ENCODE peak calls at places on chromosomes 7 and 10, in nine cellular contexts. C is body of pancreas; Z is pancreas; D is CD8-positive, alpha-beta memory T cell; W is astrocyte; K is HCT116; B is CD8-positive, alpha-beta T cell; R is adrenal gland; E is fibroblast of lung. F is an unnamed sample.

GRCh38 chr7:7499892-7500291 is 35.8 kb downstream of the COL28A1 start:
- DNase-seq in B (no peak), D (no peak), C (no peak), W (no peak), Z (no peak), E (no peak), K (no peak), R (no peak), F (no peak)

GRCh38 chr10:11499425-11500071 is 111.9 kb downstream of the USP6NL start:
- DNase-seq in E (no peak), B (no peak), D (no peak), C (no peak), K (no peak), Z (no peak), R (no peak), W (no peak), F (no peak)

GRCh38 chr10:77643795-77644468 is 6.3 kb upstream of the KCNMA1 start:
- DNase-seq in D (no peak), C (peak; percentile 28), W (peak; percentile 37), R (peak; percentile 63), Z (no peak), E (peak; percentile 79), K (peak; percentile 49), B (peak; percentile 25), F (peak; percentile 39)

GRCh38 chr10:123147635-123148413 is at the start of gene HMX2:
- DNase-seq in Z (no peak), K (no peak), D (no peak), C (no peak), W (no peak), E (no peak), B (no peak), R (no peak), F (no peak)

GRCh38 chr7:129664029-129665012 is 52.8 kb downstream of the NRF1 start:
- DNase-seq in C (no peak), B (no peak), Z (no peak), E (peak; percentile 84), W (peak; percentile 57), K (peak; percentile 45), R (no peak), D (no peak), F (no peak)

GRCh38 chr10:104327745-104328635 is 10.3 kb downstream of the ITPRIP start:
- DNase-seq in R (peak; percentile 68), B (no peak), D (peak; percentile 46), W (peak; percentile 87), E (peak; percentile 78), K (no peak), Z (peak; percentile 51), C (peak; percentile 52), F (no peak)

GRCh38 chr7:98254951-98255610 is 3.0 kb upstream of the TECPR1 start:
- DNase-seq in K (no peak), Z (no peak), W (no peak), C (no peak), E (no peak), B (no peak), R (no peak), D (no peak), F (no peak)

GRCh38 chr7:148620749-148621372 is 30.3 kb downstream of the C7orf33 start:
- DNase-seq in C (no peak), W (no peak), Z (no peak), D (no peak), R (peak; percentile 36), B (no peak), E (no peak), K (peak; percentile 3), F (no peak)

GRCh38 chr10:44859546-44860285 is 51.4 kb upstream of the TMEM72 start:
- DNase-seq in R (no peak), D (no peak), W (no peak), E (no peak), Z (no peak), B (no peak), C (no peak), K (no peak), F (no peak)

GRCh38 chr10:75335191-75335590 is 66.4 kb downstream of the ZNF503 start:
- DNase-seq in Z (no peak), K (no peak), C (no peak), W (no peak), R (no peak), D (no peak), B (no peak), E (peak; percentile 31), F (no peak)

GRCh38 chr7:129053938-129054437 is 923 bp downstream of the TNPO3 start:
- DNase-seq in K (no peak), W (peak; percentile 18), B (no peak), D (no peak), Z (no peak), C (no peak), E (peak; percentile 33), R (no peak), F (no peak)

GRCh38 chr7:157906583-157906982 is 569.8 kb downstream of the DNAJB6 start:
- DNase-seq in B (no peak), E (no peak), K (no peak), D (no peak), Z (no peak), W (no peak), R (no peak), C (no peak), F (no peak)

GRCh38 chr10:81116201-81116600 is 578.5 kb downstream of the SH2D4B start:
- DNase-seq in W (no peak), E (no peak), B (no peak), R (no peak), D (no peak), C (no peak), K (no peak), Z (no peak), F (no peak)

GRCh38 chr7:143331179-143331825 is 15.4 kb downstream of the CLCN1 start:
- DNase-seq in W (peak; percentile 86), C (no peak), B (no peak), Z (no peak), D (no peak), K (no peak), E (peak; percentile 97), R (no peak), F (no peak)

GRCh38 chr7:155424301-155425010 is 33.5 kb upstream of the EN2 start:
- DNase-seq in E (no peak), B (no peak), C (no peak), K (no peak), W (no peak), D (no peak), Z (no peak), R (no peak), F (no peak)

GRCh38 chr10:97542169-97543024 is 30.2 kb upstream of the ANKRD2 start:
- DNase-seq in R (peak; percentile 82), E (peak; percentile 94), W (peak; percentile 97), Z (no peak), C (peak; percentile 30), D (no peak), K (peak; percentile 82), B (no peak), F (no peak)

GRCh38 chr10:133166828-133167692 is 7.0 kb downstream of the KNDC1 start:
- DNase-seq in R (no peak), Z (no peak), D (no peak), C (no peak), E (no peak), K (no peak), B (no peak), W (no peak), F (no peak)

GRCh38 chr10:24929056-24929544 is 23.3 kb downstream of the PRTFDC1 start:
- DNase-seq in R (no peak), Z (no peak), C (no peak), K (no peak), W (peak; percentile 93), D (no peak), E (peak; percentile 75), B (no peak), F (no peak)

GRCh38 chr10:92690211-92691041 is 671 bp downstream of the HHEX start:
- DNase-seq in K (peak; percentile 21), W (peak; percentile 57), B (peak; percentile 63), Z (peak; percentile 67), C (peak; percentile 75), R (peak; percentile 78), E (peak; percentile 64), D (peak; percentile 59), F (no peak)

GRCh38 chr7:124071843-124072242 is 39.0 kb upstream of the TMEM229A start:
- DNase-seq in R (no peak), B (no peak), D (no peak), C (no peak), Z (no peak), W (no peak), K (no peak), E (peak; percentile 22), F (no peak)

GRCh38 chr10:103781329-103782061 is 73.9 kb downstream of the SH3PXD2A start:
- DNase-seq in D (no peak), B (no peak), K (peak; percentile 26), Z (no peak), R (no peak), C (no peak), W (peak; percentile 99), E (peak; percentile 94), F (no peak)

GRCh38 chr10:46284286-46285229 is 2.2 kb upstream of the ANTXRL start:
- DNase-seq in R (peak; percentile 80), C (peak; percentile 91), D (peak; percentile 80), B (peak; percentile 75), E (peak; percentile 56), K (peak; percentile 26), Z (peak; percentile 88), W (peak; percentile 33), F (peak; percentile 35)

GRCh38 chr7:69282941-69283340 is 315.3 kb upstream of the AUTS2 start:
- DNase-seq in D (no peak), Z (no peak), E (no peak), C (no peak), R (no peak), B (no peak), W (no peak), K (no peak), F (no peak)
- H3K9me3 ChIP-seq in D (no peaks in the 10 kb centered on the region), Z (no peaks in the 10 kb centered on the region), E (no peaks in the 10 kb centered on the region), C (no peaks in the 10 kb centered on the region), R (no peaks in the 10 kb centered on the region), B (no peaks in the 10 kb centered on the region), W (peaks cover 5% of the 10 kb centered on the region), K (peaks cover 3% of the 10 kb centered on the region), F (peaks cover 7% of the 10 kb centered on the region)

GRCh38 chr7:32500922-32501341 is 5.6 kb downstream of the AVL9 start:
- DNase-seq in R (no peak), K (no peak), E (peak; percentile 76), D (no peak), W (peak; percentile 72), B (no peak), C (no peak), Z (no peak), F (no peak)
- H3K4me3 ChIP-seq in R (no peak overlapping the region), K (no peak overlapping the region), E (peak overlapping the region; percentile 17), D (no peak overlapping the region), W (peak overlapping the region; percentile 34), B (no peak overlapping the region), C (no peak overlapping the region), Z (no peak overlapping the region), F (no peak overlapping the region)

GRCh38 chr10:112912441-112912911 is 37.6 kb upstream of the TCF7L2 start:
- DNase-seq in R (no peak), W (no peak), K (peak; percentile 66), B (no peak), E (peak; percentile 35), C (no peak), Z (no peak), D (no peak), F (no peak)
- H3K27ac ChIP-seq in R (no peak overlapping the region), W (no peak overlapping the region), K (no peak overlapping the region), B (no peak overlapping the region), E (no peak overlapping the region), C (no peak overlapping the region), Z (no peak overlapping the region), D (no peak overlapping the region), F (no peak overlapping the region)

DNA sequence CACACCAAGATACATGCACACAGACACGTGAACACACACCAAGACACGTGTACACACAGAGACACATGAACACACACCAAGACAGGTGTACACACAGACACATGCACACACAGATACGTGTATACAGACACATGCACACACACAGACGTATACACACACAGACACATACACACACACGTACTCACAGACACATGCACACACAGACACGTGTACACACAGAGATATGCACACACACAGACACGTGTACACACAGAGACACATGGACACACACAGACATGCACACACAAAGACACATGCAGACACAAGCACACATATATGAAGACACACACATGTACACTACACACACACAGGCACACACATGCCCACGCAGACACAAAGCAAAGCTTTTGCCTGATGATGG is 134.6 kb downstream of the TCERG1L start:
- DNase-seq in C (no peak), B (no peak), E (no peak), R (no peak), W (peak; percentile 0), Z (no peak), K (no peak), D (no peak), F (no peak)
- H3K9me3 ChIP-seq in C (no peaks in the 10 kb centered on the region), B (no peaks in the 10 kb centered on the region), E (peaks cover 6% of the 10 kb centered on the region), R (no peaks in the 10 kb centered on the region), W (peaks cover 21% of the 10 kb centered on the region), Z (no peaks in the 10 kb centered on the region), K (no peaks in the 10 kb centered on the region), D (no peaks in the 10 kb centered on the region), F (peaks cover 38% of the 10 kb centered on the region)

F was measured in iPS DF 6.9.